ENCODE peak calls at places on chromosomes 13 and 19, in four cellular contexts. Q is stimulated activated CD8-positive, alpha-beta memory T cell treated with anti-CD3 and anti-CD28 coated beads, Interleukin-2, amount 100 ng/mL, for 1 hour; U is activated CD4-positive, alpha-beta T cell treated with anti-CD3 and anti-CD28 coated beads for 24 hours; V is Right ventricle myocardium superior. L is an unnamed sample.

GRCh38 chr19:33055718-33056117 is 9.0 kb downstream of the RHPN2 start:
- DNase-seq in V (peak; percentile 48), U (no peak), Q (no peak), L (no peak)

GRCh38 chr19:18193388-18194207 is 580 bp downstream of the MPV17L2 start:
- DNase-seq in Q (no peak), U (no peak), V (no peak), L (peak; percentile 28)

GRCh38 chr19:44539236-44539819 is 9.9 kb upstream of the CEACAM20 start:
- DNase-seq in Q (no peak), U (no peak), V (no peak), L (no peak)

GRCh38 chr13:32728327-32728726 is 142.1 kb downstream of the PDS5B start:
- DNase-seq in V (no peak), Q (no peak), U (no peak), L (no peak)

GRCh38 chr13:99298056-99298455 is 9.1 kb downstream of the GPR183 start:
- DNase-seq in V (no peak), U (no peak), Q (no peak), L (no peak)

GRCh38 chr19:56126983-56127780 is 6.1 kb upstream of the ZNF787 start:
- DNase-seq in Q (no peak), V (no peak), U (no peak), L (no peak)

GRCh38 chr13:39616087-39616694 is 13.2 kb upstream of the LHFPL6 start:
- DNase-seq in U (no peak), V (no peak), Q (no peak), L (peak; percentile 81)

GRCh38 chr13:66657165-66657895 is 572.8 kb downstream of the PCDH9 start:
- DNase-seq in U (no peak), Q (no peak), V (peak; percentile 82), L (peak; percentile 93)

GRCh38 chr19:42206871-42207755 is 10.4 kb downstream of the DEDD2 start:
- DNase-seq in Q (no peak), V (no peak), U (no peak), L (no peak)

GRCh38 chr13:19179916-19180315 is 1.7 kb downstream of the TUBA3C start:
- DNase-seq in Q (no peak), V (no peak), U (no peak), L (no peak)

GRCh38 chr13:99958402-99959126 is 13.0 kb downstream of the ZIC5 start:
- DNase-seq in Q (no peak), U (no peak), V (no peak), L (no peak)

GRCh38 chr19:43743059-43743458 is 11.7 kb downstream of the SMG9 start:
- DNase-seq in U (no peak), Q (no peak), V (no peak), L (no peak)

GRCh38 chr13:28012383-28012782 is 23.9 kb upstream of the URAD start:
- DNase-seq in V (no peak), U (no peak), Q (no peak), L (no peak)

GRCh38 chr13:51222510-51223283 is 499 bp downstream of the FAM124A start:
- DNase-seq in U (no peak), Q (no peak), V (no peak), L (peak; percentile 53)

GRCh38 chr19:51572415-51572814 is 1.3 kb downstream of the ZNF175 start:
- DNase-seq in U (no peak), V (no peak), Q (no peak), L (no peak)

GRCh38 chr13:101018720-101019119 is 344.1 kb upstream of the TMTC4 start:
- DNase-seq in U (no peak), V (no peak), Q (no peak), L (no peak)

GRCh38 chr13:23561261-23561660 is 9.0 kb upstream of the TNFRSF19 start:
- DNase-seq in V (no peak), Q (no peak), U (no peak), L (no peak)

GRCh38 chr19:15841875-15842569 is 26.6 kb upstream of the OR10H1 start:
- DNase-seq in V (no peak), U (no peak), Q (no peak), L (no peak)

GRCh38 chr19:54351474-54351873 is 12.5 kb upstream of the LILRA4 start:
- DNase-seq in U (no peak), Q (no peak), V (no peak), L (no peak)

GRCh38 chr19:46513461-46514236 is 18.0 kb upstream of the PNMA8B start:
- DNase-seq in U (peak; percentile 77), Q (peak; percentile 71), V (peak; percentile 89), L (peak; percentile 82)

GRCh38 chr19:41917676-41918075 is 10.6 kb downstream of the ERFL start:
- DNase-seq in V (no peak), Q (no peak), U (no peak), L (no peak)

GRCh38 chr13:29753593-29754485 is 96.6 kb downstream of the UBL3 start:
- DNase-seq in Q (no peak), U (no peak), V (no peak), L (no peak)

GRCh38 chr13:59635591-59635990 is 528.1 kb downstream of the DIAPH3 start:
- DNase-seq in Q (no peak), V (no peak), U (no peak), L (no peak)

GRCh38 chr13:113452942-113453901 is at the start of gene ADPRHL1:
- DNase-seq in V (peak; percentile 77), U (no peak), Q (no peak), L (no peak)

GRCh38 chr13:79528356-79528755 is 47.4 kb downstream of the NDFIP2 start:
- DNase-seq in V (no peak), U (no peak), Q (no peak), L (no peak)

GRCh38 chr19:13830761-13831481 is 35.7 kb downstream of the ZSWIM4 start:
- DNase-seq in Q (no peak), V (no peak), U (no peak), L (no peak)

GRCh38 chr19:19034204-19034624 is 811 bp downstream of the ARMC6 start:
- DNase-seq in Q (peak; percentile 39), V (no peak), U (peak; percentile 55), L (peak; percentile 87)

GRCh38 chr13:112764864-112765561 is 75.2 kb downstream of the ATP11A start:
- DNase-seq in Q (no peak), V (no peak), U (no peak), L (no peak)

GRCh38 chr19:776549-776948 is 20.7 kb upstream of the PTBP1 start:
- DNase-seq in V (no peak), Q (no peak), U (no peak), L (no peak)

GRCh38 chr13:74444161-74444571 is 310.0 kb upstream of the KLF12 start:
- DNase-seq in U (no peak), V (no peak), Q (no peak), L (no peak)

GRCh38 chr19:5935473-5936307 is 21.6 kb downstream of the CAPS start:
- DNase-seq in V (no peak), Q (no peak), U (no peak), L (no peak)

GRCh38 chr13:39888865-39889810 is 233.7 kb downstream of the COG6 start:
- DNase-seq in U (no peak), V (no peak), Q (no peak), L (no peak)

GRCh38 chr19:30323904-30324303 is 48.3 kb upstream of the ZNF536 start:
- DNase-seq in V (no peak), Q (no peak), U (no peak), L (no peak)

GRCh38 chr13:76848596-76848995 is 37.6 kb downstream of the KCTD12 start:
- DNase-seq in Q (no peak), V (peak; percentile 64), U (no peak), L (no peak)

GRCh38 chr19:19111967-19112580 is 26.2 kb downstream of the TMEM161A start:
- DNase-seq in V (no peak), U (no peak), Q (no peak), L (no peak)

GRCh38 chr13:111058796-111059506 is 56.2 kb upstream of the ARHGEF7 start:
- DNase-seq in V (no peak), Q (no peak), U (no peak), L (no peak)

GRCh38 chr19:41869374-41869955 is 7.6 kb upstream of the CD79A start:
- DNase-seq in U (no peak), V (peak; percentile 40), Q (no peak), L (peak; percentile 43)

GRCh38 chr13:49132479-49133002 is 87.6 kb upstream of the MLNR start:
- DNase-seq in U (no peak), V (no peak), Q (no peak), L (no peak)